ENCODE peak calls at places on chromosomes 1 and 21, in four cellular contexts. E is K562, N is GM12891, Q is GM12878. X is an unnamed sample.

GRCh38 chr1:71557138-71557537 is 476.3 kb upstream of the ZRANB2 start:
- DNase-seq in E (no peak), N (no peak), Q (no peak), X (no peak)

GRCh38 chr1:221478050-221478949 is 263.6 kb downstream of the DUSP10 start:
- DNase-seq in E (peak), N (peak), Q (peak), X (peak)

GRCh38 chr1:109239580-109240068 is 9.7 kb upstream of the CELSR2 start:
- DNase-seq in E (peak), N (no peak), Q (no peak), X (peak)

GRCh38 chr21:14559144-14559543 is 13.0 kb upstream of the SAMSN1 start:
- DNase-seq in E (no peak), N (no peak), Q (no peak), X (no peak)

GRCh38 chr1:58412071-58412580 is 134.4 kb downstream of the OMA1 start:
- DNase-seq in E (no peak), N (no peak), Q (no peak), X (no peak)

GRCh38 chr1:11046625-11047365 is at the start of gene MASP2:
- DNase-seq in E (no peak), N (no peak), Q (no peak), X (no peak)

GRCh38 chr1:214573386-214574358 is 22.3 kb upstream of the PTPN14 start:
- DNase-seq in E (no peak), N (no peak), Q (no peak), X (no peak)

GRCh38 chr1:232376632-232377493 is 253.1 kb downstream of the SIPA1L2 start:
- DNase-seq in E (no peak), N (no peak), Q (no peak), X (no peak)

GRCh38 chr1:42282024-42282579 is 52.9 kb downstream of the FOXJ3 start:
- DNase-seq in E (no peak), N (no peak), Q (no peak), X (no peak)

GRCh38 chr1:169128565-169128964 is 22.1 kb downstream of the ATP1B1 start:
- DNase-seq in E (no peak), N (no peak), Q (no peak), X (no peak)

GRCh38 chr1:177172866-177173265 is 2.1 kb downstream of the BRINP2 start:
- DNase-seq in E (no peak), N (no peak), Q (no peak), X (no peak)

GRCh38 chr1:36339615-36340014 is 16.2 kb upstream of the EVA1B start:
- DNase-seq in E (no peak), N (no peak), Q (no peak), X (no peak)

GRCh38 chr1:3038571-3039181 is 17.4 kb downstream of the ACTRT2 start:
- DNase-seq in E (no peak), N (no peak), Q (no peak), X (no peak)

GRCh38 chr1:96688737-96689136 is 32.8 kb upstream of the PTBP2 start:
- DNase-seq in E (no peak), N (no peak), Q (no peak), X (peak)

GRCh38 chr1:203290261-203291089 is 14.8 kb upstream of the BTG2 start:
- DNase-seq in E (peak), N (peak), Q (no peak), X (no peak)

GRCh38 chr1:3352084-3352951 is 102.1 kb upstream of the ARHGEF16 start:
- DNase-seq in E (no peak), N (no peak), Q (no peak), X (no peak)

GRCh38 chr1:75950176-75950575 is 18.0 kb upstream of the ASB17 start:
- DNase-seq in E (no peak), N (no peak), Q (no peak), X (no peak)

GRCh38 chr21:44703731-44704635 is 7.0 kb downstream of the KRTAP10-12 start:
- DNase-seq in E (no peak), N (no peak), Q (no peak), X (no peak)

GRCh38 chr1:202639500-202639899 is 70.8 kb downstream of the SYT2 start:
- DNase-seq in E (peak), N (no peak), Q (no peak), X (no peak)

GRCh38 chr1:173669491-173669941 is at the start of gene ANKRD45:
- DNase-seq in E (no peak), N (peak), Q (no peak), X (no peak)

GRCh38 chr1:16960560-16961296 is 19.7 kb downstream of the MFAP2 start:
- DNase-seq in E (peak), N (peak), Q (peak), X (peak)

GRCh38 chr1:200211157-200211556 is 183.6 kb downstream of the NR5A2 start:
- DNase-seq in E (no peak), N (no peak), Q (no peak), X (no peak)

GRCh38 chr1:80418134-80418533 is 1382.6 kb upstream of the ADGRL2 start:
- DNase-seq in E (no peak), N (no peak), Q (no peak), X (no peak)

GRCh38 chr1:226201029-226201593 is 14.6 kb upstream of the ACBD3 start:
- DNase-seq in E (peak), N (peak), Q (no peak), X (no peak)

GRCh38 chr1:86195281-86195680 is 38.7 kb upstream of the COL24A1 start:
- DNase-seq in E (no peak), N (no peak), Q (no peak), X (no peak)

GRCh38 chr1:75708910-75709309 is 15.6 kb upstream of the ACADM start:
- DNase-seq in E (no peak), N (no peak), Q (no peak), X (no peak)

DNA sequence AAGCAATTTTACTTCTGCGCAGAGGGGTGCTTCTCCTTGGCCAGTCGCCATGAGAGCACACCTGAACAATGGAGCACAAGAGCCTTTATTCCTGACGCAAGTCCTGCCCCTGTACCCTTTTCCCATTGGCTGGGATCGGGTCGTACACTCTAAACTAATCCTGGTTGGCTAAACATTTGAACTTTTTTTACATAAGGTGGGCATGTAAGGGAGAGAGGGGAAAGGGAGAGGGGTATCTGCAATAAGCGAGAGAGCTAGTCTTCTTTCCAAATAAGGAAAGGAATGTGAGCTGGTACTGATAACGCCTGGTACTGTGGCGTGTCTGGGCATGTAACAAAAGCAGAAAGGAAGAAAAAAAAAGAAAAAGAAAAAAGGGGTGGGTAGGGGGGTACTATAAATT is 21.8 kb downstream of the MFSD2A start:
- DNase-seq in E (no peak), N (no peak), Q (no peak), X (no peak)
- TF ChIP-seq SPI1 in E (no peak), N (no peak), Q (no peak), X (no peak)

GRCh38 chr1:19010995-19011696 is 54.7 kb upstream of the IFFO2 start:
- DNase-seq in E (peak), N (no peak), Q (peak), X (peak)
- TF ChIP-seq SPI1 in E (no peak), N (no peak), Q (no peak), X (no peak)

GRCh38 chr1:213374369-213374768 is 323.3 kb downstream of the RPS6KC1 start:
- DNase-seq in E (peak), N (peak), Q (no peak), X (peak)
- TF ChIP-seq SPI1 in E (no peak), N (no peak), Q (no peak), X (no peak)

GRCh38 chr1:198174297-198174696 is 17.5 kb downstream of the NEK7 start:
- DNase-seq in E (no peak), N (no peak), Q (no peak), X (no peak)
- TF ChIP-seq SPI1 in E (no peak), N (no peak), Q (no peak), X (no peak)

GRCh38 chr21:43608664-43609063 is 50.6 kb downstream of the HSF2BP start:
- DNase-seq in E (no peak), N (no peak), Q (no peak), X (no peak)

GRCh38 chr21:43611598-43612369 is 47.5 kb downstream of the HSF2BP start:
- DNase-seq in E (peak), N (no peak), Q (no peak), X (peak)

GRCh38 chr21:43609501-43610340 is 49.6 kb downstream of the HSF2BP start:
- DNase-seq in E (peak), N (no peak), Q (no peak), X (no peak)

GRCh38 chr21:43605320-43606244 is 53.7 kb downstream of the HSF2BP start:
- DNase-seq in E (no peak), N (no peak), Q (no peak), X (no peak)

GRCh38 chr21:43608225-43608624 is 51.1 kb downstream of the HSF2BP start:
- DNase-seq in E (no peak), N (no peak), Q (no peak), X (no peak)
- TF ChIP-seq SPI1 in E (no peak), N (peak), Q (no peak), X (peak)